ENCODE peak calls at places on chromosomes 13 and 19, in eight cellular contexts. A is cardiac fibroblast, P is mesendoderm, M is A549, Y is osteoblast, C is psoas muscle, O is suprapubic skin, K is mammary epithelial cell. Q is an unnamed sample.
A peak's percentile ranks its signal among the peaks of the same experiment; 100 is the strongest.

GRCh38 chr19:806815-807421 is 9.7 kb downstream of the PTBP1 start:
- DNase-seq in P (no peak), Y (peak; percentile 91), C (no peak), M (no peak), K (no peak), A (no peak), O (no peak), Q (peak; percentile 77)

GRCh38 chr19:49391581-49392399 is 3.7 kb downstream of the KASH5 start:
- DNase-seq in P (peak; percentile 90), M (peak; percentile 93), K (peak; percentile 65), Y (peak; percentile 93), O (no peak), C (peak; percentile 77), A (peak; percentile 79), Q (peak; percentile 95)

GRCh38 chr19:40553885-40554857 is 22.5 kb upstream of the SHKBP1 start:
- DNase-seq in C (no peak), K (peak; percentile 12), M (no peak), P (peak; percentile 61), Y (peak; percentile 51), O (no peak), A (no peak), Q (peak; percentile 91)

GRCh38 chr13:88937381-88937780 is 1266.2 kb downstream of the SLITRK5 start:
- DNase-seq in M (no peak), A (no peak), Y (no peak), P (no peak), C (no peak), O (no peak), K (no peak), Q (no peak)

GRCh38 chr13:23433171-23434153 is at the start of gene SACS:
- DNase-seq in K (peak; percentile 31), Y (peak; percentile 89), A (peak; percentile 49), O (no peak), P (peak; percentile 88), C (no peak), M (peak; percentile 14), Q (peak; percentile 82)

GRCh38 chr19:34999498-35000337 is at the start of gene GRAMD1A:
- DNase-seq in M (peak; percentile 99), Y (peak; percentile 100), C (peak; percentile 88), P (peak; percentile 92), A (peak; percentile 96), O (peak; percentile 87), K (peak; percentile 85), Q (peak; percentile 99)

GRCh38 chr13:98279473-98280175 is 102.6 kb upstream of the RNF113B start:
- DNase-seq in C (no peak), M (no peak), K (no peak), O (no peak), P (no peak), A (no peak), Y (no peak), Q (peak; percentile 48)

GRCh38 chr19:32674153-32674958 is 624 bp downstream of the ANKRD27 start:
- DNase-seq in M (no peak), C (no peak), O (no peak), Y (peak; percentile 85), A (no peak), P (no peak), K (no peak), Q (no peak)

GRCh38 chr19:16542894-16543498 is 759 bp upstream of the CHERP start:
- DNase-seq in C (no peak), K (no peak), O (no peak), A (no peak), P (peak; percentile 10), M (no peak), Y (no peak), Q (no peak)

GRCh38 chr13:28705734-28706133 is 13.0 kb downstream of the SLC46A3 start:
- DNase-seq in A (peak; percentile 46), P (no peak), C (no peak), Y (no peak), M (no peak), O (no peak), K (no peak), Q (no peak)

GRCh38 chr13:75446874-75447273 is 35.1 kb downstream of the TBC1D4 start:
- DNase-seq in K (no peak), M (no peak), C (no peak), O (no peak), Y (no peak), P (no peak), A (no peak), Q (no peak)

GRCh38 chr19:4075373-4075772 is 8.7 kb upstream of the ZBTB7A start:
- DNase-seq in O (no peak), A (no peak), P (no peak), K (no peak), M (no peak), Y (peak; percentile 89), C (no peak), Q (no peak)

GRCh38 chr19:49818691-49819331 is 722 bp downstream of the MED25 start:
- DNase-seq in M (no peak), K (no peak), P (no peak), C (no peak), Y (peak; percentile 52), O (peak; percentile 79), A (no peak), Q (peak; percentile 52)

GRCh38 chr19:35858311-35858710 is 1.6 kb downstream of the KIRREL2 start:
- DNase-seq in O (no peak), P (no peak), K (no peak), M (no peak), Y (peak; percentile 58), A (no peak), C (no peak), Q (no peak)

GRCh38 chr13:41492432-41493267 is 35.3 kb downstream of the RGCC start:
- DNase-seq in P (no peak), M (no peak), A (no peak), C (no peak), K (no peak), O (no peak), Y (no peak), Q (no peak)

GRCh38 chr19:5572556-5573286 is 5.0 kb upstream of the TINCR start:
- DNase-seq in Y (no peak), M (no peak), O (no peak), C (no peak), A (no peak), K (no peak), P (no peak), Q (no peak)

GRCh38 chr13:20550799-20551198 is 16.2 kb upstream of the IFT88 start:
- DNase-seq in A (peak; percentile 16), C (no peak), P (no peak), M (no peak), O (no peak), K (no peak), Y (no peak), Q (no peak)

GRCh38 chr13:52845334-52845761 is 3.1 kb downstream of the PCDH8 start:
- DNase-seq in C (no peak), A (no peak), P (peak; percentile 70), M (no peak), O (no peak), K (no peak), Y (no peak), Q (peak; percentile 68)
- H3K4me3 ChIP-seq in C (no peak overlapping the region), A (no peak overlapping the region), P (no peak overlapping the region), M (no peak overlapping the region), O (peak overlapping the region; percentile 40), K (no peak overlapping the region), Y (no peak overlapping the region), Q (peak overlapping the region; percentile 29)

GRCh38 chr13:36778083-36778671 is 40.8 kb upstream of the RFXAP start:
- DNase-seq in O (no peak), K (peak; percentile 27), P (peak; percentile 93), A (peak; percentile 38), Y (no peak), M (no peak), C (no peak), Q (peak; percentile 65)
- H3K4me3 ChIP-seq in O (no peak overlapping the region), K (no peak overlapping the region), P (no peak overlapping the region), A (no peak overlapping the region), Y (no peak overlapping the region), M (no peak overlapping the region), C (no peak overlapping the region), Q (no peak overlapping the region)

DNA sequence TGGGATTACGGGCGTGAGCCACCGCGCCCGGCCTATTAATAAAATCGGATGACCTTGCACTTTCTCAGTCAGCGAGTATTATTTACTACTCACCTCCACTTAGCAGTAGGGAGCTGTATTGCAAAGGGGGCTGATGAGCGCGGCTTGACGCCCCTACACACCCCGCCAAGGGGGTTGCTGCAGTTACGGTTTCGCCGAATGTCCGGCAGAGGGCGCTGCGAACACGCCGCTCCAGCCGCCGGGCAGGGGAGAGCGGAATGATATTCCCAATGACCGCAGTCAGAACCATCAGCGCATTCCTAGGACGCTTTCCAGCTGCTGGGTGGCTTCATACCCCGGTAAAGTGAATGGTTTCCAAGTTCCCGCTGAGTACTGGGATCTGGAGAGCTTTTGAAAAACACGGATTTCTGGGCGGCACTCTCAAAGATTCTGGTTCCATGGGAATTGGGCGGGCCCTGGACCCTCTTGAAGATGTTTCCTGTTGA is 30.0 kb upstream of the TPT1 start:
- DNase-seq in P (peak; percentile 90), O (no peak), K (no peak), A (peak; percentile 91), Y (peak; percentile 95), C (peak; percentile 80), M (peak; percentile 48), Q (peak; percentile 94)
- H3K4me3 ChIP-seq in P (no peak overlapping the region), O (peak overlapping the region; percentile 19), K (no peak overlapping the region), A (peak overlapping the region; percentile 15), Y (peak overlapping the region; percentile 53), C (peak overlapping the region; percentile 49), M (no peak overlapping the region), Q (no peak overlapping the region)

GRCh38 chr13:27035892-27036235 is 135.7 kb downstream of the USP12 start:
- DNase-seq in A (peak; percentile 24), C (no peak), K (peak; percentile 9), M (peak; percentile 48), Y (peak; percentile 63), P (no peak), O (peak; percentile 47), Q (no peak)
- H3K4me3 ChIP-seq in A (no peak overlapping the region), C (no peak overlapping the region), K (no peak overlapping the region), M (peak overlapping the region; percentile 3), Y (no peak overlapping the region), P (no peak overlapping the region), O (no peak overlapping the region), Q (no peak overlapping the region)

DNA sequence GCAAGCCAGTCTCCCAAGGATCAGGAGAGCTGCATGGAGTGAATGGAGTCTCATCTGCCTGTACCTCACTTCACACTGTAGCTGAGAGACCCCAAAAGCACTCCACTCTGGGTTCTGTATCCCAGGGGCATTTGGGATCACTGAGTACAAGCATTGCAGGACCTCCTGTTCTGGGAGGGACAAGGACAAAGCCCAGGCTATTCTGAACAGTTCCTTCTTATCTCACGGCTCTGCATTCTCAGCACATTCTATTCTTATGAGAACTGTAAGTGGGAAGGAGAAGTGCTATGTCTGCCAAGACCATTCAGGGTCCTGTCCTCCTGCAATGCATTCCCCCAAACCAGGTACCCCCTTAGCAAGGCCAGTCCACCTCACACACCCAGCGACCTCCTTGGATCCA is 42.8 kb downstream of the RNF6 start:
- DNase-seq in M (no peak), O (no peak), Y (no peak), A (no peak), K (no peak), P (no peak), C (no peak), Q (no peak)
- H3K4me3 ChIP-seq in M (no peak overlapping the region), O (no peak overlapping the region), Y (no peak overlapping the region), A (no peak overlapping the region), K (no peak overlapping the region), P (no peak overlapping the region), C (no peak overlapping the region), Q (no peak overlapping the region)

Q was measured in H7.